ENCODE peak calls at places on chromosome 18, in seven cellular contexts. X is brain microvascular endothelial cell, T is left ventricle myocardium inferior, A is kidney, L is WERI-Rb-1, P is PC-9, G is stomach. Z is an unnamed sample. For H3K36me3, the result is how much of the 10 kb centered on the place peaks cover.

GRCh38 chr18:54140641-54141040 is 83.8 kb downstream of the MBD2 start:
- DNase-seq in X (no peak), T (no peak), A (no peak), L (no peak), G (no peak), P (no peak), Z (no peak)

GRCh38 chr18:61203151-61203550 is 130.1 kb upstream of the CDH20 start:
- DNase-seq in X (peak), P (no peak), L (no peak), A (no peak), T (no peak), G (no peak), Z (no peak)

GRCh38 chr18:3044931-3045698 is 32.2 kb upstream of the LPIN2 start:
- DNase-seq in A (no peak), P (peak), T (peak), X (no peak), L (no peak), G (peak), Z (no peak)

GRCh38 chr18:28112056-28112470 is 64.9 kb downstream of the CDH2 start:
- DNase-seq in G (no peak), A (no peak), X (peak), P (no peak), L (no peak), T (no peak), Z (no peak)

GRCh38 chr18:46447323-46447722 is 209.7 kb downstream of the LOXHD1 start:
- DNase-seq in L (no peak), A (no peak), P (no peak), T (no peak), G (no peak), X (no peak), Z (no peak)

GRCh38 chr18:61591200-61591719 is 258.0 kb downstream of the CDH20 start:
- DNase-seq in X (no peak), P (no peak), G (no peak), A (no peak), L (no peak), T (no peak), Z (no peak)

GRCh38 chr18:28365406-28365805 is 188.5 kb upstream of the CDH2 start:
- DNase-seq in P (peak), A (no peak), G (no peak), T (no peak), L (no peak), X (peak), Z (no peak)

GRCh38 chr18:67094123-67094522 is 422.4 kb downstream of the DSEL start:
- DNase-seq in G (no peak), P (no peak), A (no peak), X (no peak), L (no peak), T (no peak), Z (no peak)

GRCh38 chr18:44520981-44521672 is 159.6 kb upstream of the SETBP1 start:
- DNase-seq in G (no peak), X (no peak), L (no peak), T (no peak), P (no peak), A (no peak), Z (no peak)

GRCh38 chr18:13264986-13265900 is 46.7 kb downstream of the LDLRAD4 start:
- DNase-seq in P (no peak), T (no peak), L (no peak), A (peak), X (no peak), G (no peak), Z (no peak)

GRCh38 chr18:12686100-12686499 is 16.4 kb downstream of the CEP76 start:
- DNase-seq in L (peak), G (no peak), P (no peak), X (peak), T (no peak), A (no peak), Z (no peak)

GRCh38 chr18:36187138-36187825 is at the start of gene MOCOS:
- DNase-seq in A (peak), T (peak), L (peak), P (peak), G (peak), X (peak), Z (peak)

GRCh38 chr18:35770360-35770759 is 188.8 kb downstream of the GALNT1 start:
- DNase-seq in T (no peak), G (no peak), P (no peak), A (no peak), L (no peak), X (no peak), Z (no peak)

GRCh38 chr18:5979176-5979888 is 84.0 kb upstream of the TMEM200C start:
- DNase-seq in G (no peak), X (no peak), P (no peak), A (no peak), T (no peak), L (no peak), Z (no peak)

GRCh38 chr18:23864620-23865019 is 149.9 kb upstream of the TTC39C start:
- DNase-seq in L (no peak), P (no peak), G (no peak), X (no peak), A (no peak), T (no peak), Z (no peak)

GRCh38 chr18:34493099-34493544 is 217.0 kb upstream of the DTNA start:
- DNase-seq in A (peak), T (peak), L (peak), P (peak), X (peak), G (peak), Z (peak)

GRCh38 chr18:13703899-13704298 is 22.5 kb downstream of the FAM210A start:
- DNase-seq in G (no peak), A (no peak), T (no peak), L (no peak), P (peak), X (no peak), Z (no peak)

GRCh38 chr18:5980721-5981120 is 85.4 kb upstream of the TMEM200C start:
- DNase-seq in X (no peak), T (no peak), G (no peak), L (no peak), P (no peak), A (no peak), Z (no peak)

GRCh38 chr18:53990485-53990884 is 234.0 kb downstream of the MBD2 start:
- DNase-seq in L (no peak), P (no peak), T (no peak), A (no peak), G (no peak), X (no peak), Z (no peak)

GRCh38 chr18:43364535-43364934 is 87.2 kb upstream of the SYT4 start:
- DNase-seq in G (no peak), P (no peak), X (no peak), L (no peak), T (no peak), A (no peak), Z (no peak)

GRCh38 chr18:7381307-7381706 is 150.4 kb downstream of the LRRC30 start:
- DNase-seq in G (no peak), L (no peak), T (no peak), P (no peak), X (no peak), A (no peak), Z (no peak)

GRCh38 chr18:32450026-32450681 is 20.5 kb downstream of the GAREM1 start:
- DNase-seq in P (no peak), G (no peak), X (no peak), L (no peak), A (no peak), T (no peak), Z (no peak)

DNA sequence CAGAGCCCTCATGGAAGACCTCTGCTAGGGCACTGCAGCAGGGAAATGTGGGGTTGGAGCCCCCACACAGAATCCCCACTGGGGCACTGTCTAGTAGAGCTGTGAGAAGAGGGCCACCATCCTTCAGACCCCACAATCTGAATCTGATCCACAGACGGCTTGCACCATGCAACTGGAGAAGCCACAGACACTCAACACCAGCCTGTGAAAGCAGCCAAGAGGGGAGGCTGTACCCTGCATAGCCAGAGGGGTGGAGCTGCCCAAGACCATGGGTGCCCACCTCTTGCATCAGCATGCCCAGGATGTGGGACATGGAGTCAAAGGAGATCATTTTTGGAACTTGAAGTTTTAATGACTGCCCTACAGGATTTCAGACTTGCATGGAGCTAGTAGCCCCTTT is 6.5 kb downstream of the CD226 start:
- DNase-seq in P (no peak), G (no peak), L (no peak), T (no peak), X (no peak), A (no peak), Z (no peak)
- H3K4me3 ChIP-seq in P (no peak), G (no peak), L (no peak), T (no peak), X (no peak), A (no peak), Z (no peak)

GRCh38 chr18:63476666-63477065 is at the start of gene SERPINB5:
- DNase-seq in A (no peak), G (peak), T (no peak), X (no peak), P (peak), L (no peak), Z (no peak)

GRCh38 chr18:63479826-63480225 is 3.1 kb downstream of the SERPINB5 start:
- DNase-seq in A (no peak), X (no peak), L (no peak), T (no peak), G (no peak), P (no peak), Z (no peak)

GRCh38 chr18:63477972-63478371 is 1.2 kb downstream of the SERPINB5 start:
- DNase-seq in P (no peak), A (no peak), T (no peak), L (no peak), X (no peak), G (no peak), Z (no peak)

GRCh38 chr18:63480892-63481291 is 4.1 kb downstream of the SERPINB5 start:
- DNase-seq in T (no peak), G (no peak), A (no peak), P (no peak), L (no peak), X (no peak), Z (no peak)

GRCh38 chr18:63480476-63480875 is 3.7 kb downstream of the SERPINB5 start:
- DNase-seq in A (no peak), L (no peak), P (no peak), T (no peak), X (no peak), G (no peak), Z (no peak)
- H3K36me3 ChIP-seq in A (under half), L (under half), P (under half), T (under half), X (under half), G (under half), Z (under half)

DNA sequence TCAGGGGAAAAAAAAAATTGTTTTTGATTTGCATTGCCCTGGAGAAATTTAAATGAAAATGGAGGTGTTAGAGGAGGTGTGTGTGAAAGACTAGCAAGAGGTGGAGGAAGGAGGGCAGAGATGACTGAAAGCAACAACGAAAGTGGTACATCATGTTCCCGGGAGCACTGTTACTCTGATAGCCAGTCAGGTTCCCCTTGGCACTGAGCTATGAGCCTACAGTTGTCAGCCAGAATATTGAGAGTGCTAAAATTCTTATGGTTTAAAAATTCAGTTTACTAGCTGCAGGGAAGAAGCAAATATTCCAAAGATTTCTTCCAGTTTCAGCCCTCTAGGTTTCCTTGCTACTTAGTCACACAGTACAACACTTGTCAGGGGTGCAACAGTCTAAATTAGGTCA is 366.7 kb upstream of the DLGAP1 start:
- DNase-seq in G (no peak), X (no peak), T (no peak), P (no peak), A (no peak), L (no peak), Z (no peak)
- H3K4me3 ChIP-seq in G (no peak), X (no peak), T (no peak), P (no peak), A (no peak), L (no peak), Z (no peak)

GRCh38 chr18:26057208-26057821 is 33.1 kb downstream of the SS18 start:
- DNase-seq in A (no peak), X (peak), P (no peak), L (no peak), T (no peak), G (no peak), Z (no peak)
- H3K36me3 ChIP-seq in A (under half), X (under half), P (under half), L (under half), T (under half), G (under half), Z (under half)

DNA sequence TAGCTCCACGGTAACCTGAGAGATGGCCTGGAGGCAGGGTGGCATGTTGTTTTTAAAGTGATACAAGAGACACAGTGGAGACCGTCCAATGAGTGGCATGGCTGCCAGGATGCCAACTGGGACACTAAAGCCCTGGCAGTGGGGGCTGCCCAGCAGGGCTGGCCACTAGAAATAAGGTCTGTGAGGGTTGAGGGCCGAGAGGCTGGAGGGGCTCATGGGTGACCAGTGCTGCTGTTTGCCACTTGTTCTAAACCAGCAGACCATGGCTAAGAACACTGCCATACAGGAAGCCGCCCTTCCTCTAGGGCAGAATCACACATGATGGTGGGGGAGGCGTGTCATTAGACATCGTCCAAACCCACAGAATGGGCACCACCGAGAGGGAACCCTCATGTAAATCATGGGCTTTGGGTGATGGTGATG is 71.9 kb downstream of the ALPK2 start:
- DNase-seq in P (no peak), G (no peak), X (no peak), L (no peak), T (peak), A (no peak), Z (no peak)
- H3K4me3 ChIP-seq in P (no peak), G (no peak), X (no peak), L (peak), T (peak), A (no peak), Z (no peak)

DNA sequence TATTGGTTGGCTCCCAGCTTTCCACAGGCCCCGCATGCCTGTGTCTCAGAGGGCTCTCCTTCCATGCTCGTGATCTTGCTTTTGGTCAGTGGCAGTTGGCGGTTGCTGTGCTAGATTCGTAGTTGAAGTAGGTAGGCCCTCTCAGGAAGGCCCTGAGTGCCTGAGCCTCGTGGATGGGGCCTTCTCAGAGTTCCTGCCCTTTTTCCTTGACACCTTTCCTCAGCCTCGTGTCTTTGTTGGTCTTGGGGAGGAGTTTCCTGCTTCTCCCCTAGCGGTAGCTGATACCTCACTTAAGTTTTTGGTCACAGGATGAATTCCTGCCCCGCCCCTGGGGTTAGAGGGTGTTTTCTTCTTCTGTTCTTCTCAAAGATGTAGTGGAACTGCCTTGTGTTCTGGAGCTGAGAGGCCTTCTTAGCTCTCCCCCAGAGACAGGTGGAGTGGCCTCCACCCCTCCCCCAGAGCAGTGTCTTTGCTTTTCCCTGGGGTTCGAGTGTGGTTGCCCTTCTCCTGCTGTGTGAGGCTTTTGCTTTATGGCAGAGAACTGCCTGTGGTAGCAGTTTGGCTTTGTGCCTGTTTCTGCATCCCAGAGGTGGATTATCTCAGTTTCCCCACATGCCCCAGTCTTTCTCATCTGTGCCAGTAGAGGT is 94.8 kb downstream of the ZNF407 start:
- DNase-seq in L (no peak), T (no peak), X (no peak), P (no peak), A (no peak), G (no peak), Z (no peak)
- H3K36me3 ChIP-seq in L (under half), T (under half), X (under half), P (under half), A (under half), G (under half), Z (under half)